ENCODE peak calls at places on chromosomes 3 and 15, in seven cellular contexts. One of them, this sample, is unnamed.
A peak's percentile ranks its signal among the peaks of the same experiment; 100 is the strongest.

GRCh38 chr15:51203797-51204196 is 109.1 kb upstream of the TNFAIP8L3 start:
- DNase-seq in testis: no peak
- DNase-seq in hippocampal formation: no peak
- DNase-seq in HTR-8/SVneo: no peak
- DNase-seq in CD4-positive, alpha-beta T cell: no peak
- DNase-seq in A549: no peak
- DNase-seq in M059J: no peak
- DNase-seq in this sample: no peak

GRCh38 chr15:88989578-88989977 is 76.4 kb upstream of the MFGE8 start:
- DNase-seq in testis: no peak
- DNase-seq in hippocampal formation: no peak
- DNase-seq in M059J: peak; percentile 82
- DNase-seq in CD4-positive, alpha-beta T cell: no peak
- DNase-seq in HTR-8/SVneo: no peak
- DNase-seq in A549: no peak
- DNase-seq in this sample: no peak

GRCh38 chr3:43765417-43766030 is 74.8 kb downstream of the ABHD5 start:
- DNase-seq in hippocampal formation: no peak
- DNase-seq in M059J: peak; percentile 34
- DNase-seq in HTR-8/SVneo: no peak
- DNase-seq in A549: no peak
- DNase-seq in testis: no peak
- DNase-seq in CD4-positive, alpha-beta T cell: no peak
- DNase-seq in this sample: no peak

GRCh38 chr15:79540551-79540950 is 108.4 kb downstream of the MINAR1 start:
- DNase-seq in A549: no peak
- DNase-seq in M059J: no peak
- DNase-seq in testis: no peak
- DNase-seq in CD4-positive, alpha-beta T cell: no peak
- DNase-seq in HTR-8/SVneo: no peak
- DNase-seq in hippocampal formation: no peak
- DNase-seq in this sample: no peak

GRCh38 chr3:43866529-43867353 is 176.0 kb downstream of the ABHD5 start:
- DNase-seq in CD4-positive, alpha-beta T cell: no peak
- DNase-seq in hippocampal formation: no peak
- DNase-seq in M059J: peak; percentile 94
- DNase-seq in testis: no peak
- DNase-seq in HTR-8/SVneo: peak; percentile 18
- DNase-seq in A549: peak; percentile 91
- DNase-seq in this sample: no peak

GRCh38 chr15:41513282-41514227 is at the start of gene LTK:
- DNase-seq in A549: no peak
- DNase-seq in M059J: no peak
- DNase-seq in CD4-positive, alpha-beta T cell: no peak
- DNase-seq in HTR-8/SVneo: no peak
- DNase-seq in testis: peak; percentile 47
- DNase-seq in hippocampal formation: no peak
- DNase-seq in this sample: peak; percentile 91

GRCh38 chr15:26087395-26087794 is 224.3 kb upstream of the ATP10A start:
- DNase-seq in A549: no peak
- DNase-seq in testis: no peak
- DNase-seq in M059J: peak; percentile 73
- DNase-seq in HTR-8/SVneo: no peak
- DNase-seq in CD4-positive, alpha-beta T cell: no peak
- DNase-seq in hippocampal formation: no peak
- DNase-seq in this sample: peak; percentile 11

GRCh38 chr3:31758342-31758741 is 222.7 kb downstream of the OSBPL10 start:
- DNase-seq in M059J: no peak
- DNase-seq in CD4-positive, alpha-beta T cell: no peak
- DNase-seq in hippocampal formation: no peak
- DNase-seq in testis: no peak
- DNase-seq in HTR-8/SVneo: no peak
- DNase-seq in A549: no peak
- DNase-seq in this sample: no peak

GRCh38 chr3:171044828-171045793 is 18.6 kb upstream of the SLC2A2 start:
- DNase-seq in hippocampal formation: no peak
- DNase-seq in HTR-8/SVneo: no peak
- DNase-seq in testis: no peak
- DNase-seq in CD4-positive, alpha-beta T cell: no peak
- DNase-seq in A549: peak; percentile 5
- DNase-seq in M059J: peak; percentile 52
- DNase-seq in this sample: no peak

GRCh38 chr3:132854856-132855535 is 132.8 kb upstream of the NPHP3 start:
- DNase-seq in M059J: no peak
- DNase-seq in testis: no peak
- DNase-seq in HTR-8/SVneo: no peak
- DNase-seq in CD4-positive, alpha-beta T cell: no peak
- DNase-seq in hippocampal formation: no peak
- DNase-seq in A549: no peak
- DNase-seq in this sample: no peak

GRCh38 chr3:101892648-101893047 is 43.3 kb downstream of the NFKBIZ start:
- DNase-seq in testis: no peak
- DNase-seq in M059J: no peak
- DNase-seq in hippocampal formation: no peak
- DNase-seq in HTR-8/SVneo: no peak
- DNase-seq in A549: no peak
- DNase-seq in CD4-positive, alpha-beta T cell: no peak
- DNase-seq in this sample: no peak

GRCh38 chr3:30098656-30099454 is 507.5 kb upstream of the TGFBR2 start:
- DNase-seq in CD4-positive, alpha-beta T cell: no peak
- DNase-seq in testis: no peak
- DNase-seq in hippocampal formation: no peak
- DNase-seq in HTR-8/SVneo: peak; percentile 3
- DNase-seq in A549: no peak
- DNase-seq in M059J: peak; percentile 37
- DNase-seq in this sample: no peak

GRCh38 chr3:127801914-127802313 is 20.4 kb downstream of the MGLL start:
- DNase-seq in M059J: no peak
- DNase-seq in CD4-positive, alpha-beta T cell: no peak
- DNase-seq in A549: no peak
- DNase-seq in hippocampal formation: no peak
- DNase-seq in HTR-8/SVneo: no peak
- DNase-seq in testis: no peak
- DNase-seq in this sample: no peak

GRCh38 chr15:65374831-65375401 is 2.9 kb downstream of the IGDCC3 start:
- DNase-seq in hippocampal formation: no peak
- DNase-seq in testis: no peak
- DNase-seq in CD4-positive, alpha-beta T cell: no peak
- DNase-seq in M059J: no peak
- DNase-seq in A549: no peak
- DNase-seq in HTR-8/SVneo: no peak
- DNase-seq in this sample: peak; percentile 70

GRCh38 chr3:51869304-51869703 is 6.1 kb downstream of the IQCF5 start:
- DNase-seq in M059J: no peak
- DNase-seq in HTR-8/SVneo: no peak
- DNase-seq in testis: no peak
- DNase-seq in hippocampal formation: no peak
- DNase-seq in A549: no peak
- DNase-seq in CD4-positive, alpha-beta T cell: no peak
- DNase-seq in this sample: no peak

GRCh38 chr3:36114353-36114752 is 266.0 kb upstream of the STAC start:
- DNase-seq in CD4-positive, alpha-beta T cell: no peak
- DNase-seq in hippocampal formation: no peak
- DNase-seq in A549: no peak
- DNase-seq in HTR-8/SVneo: no peak
- DNase-seq in testis: no peak
- DNase-seq in M059J: no peak
- DNase-seq in this sample: no peak

GRCh38 chr15:62644874-62645755 is 397.4 kb upstream of the TPM1 start:
- DNase-seq in HTR-8/SVneo: no peak
- DNase-seq in testis: no peak
- DNase-seq in hippocampal formation: no peak
- DNase-seq in M059J: no peak
- DNase-seq in CD4-positive, alpha-beta T cell: no peak
- DNase-seq in A549: no peak
- DNase-seq in this sample: peak; percentile 78

GRCh38 chr15:70200003-70200410 is 102.3 kb upstream of the TLE3 start:
- DNase-seq in hippocampal formation: no peak
- DNase-seq in M059J: no peak
- DNase-seq in testis: no peak
- DNase-seq in CD4-positive, alpha-beta T cell: no peak
- DNase-seq in A549: no peak
- DNase-seq in HTR-8/SVneo: no peak
- DNase-seq in this sample: no peak

GRCh38 chr3:191076903-191077552 is 122.0 kb upstream of the OSTN start:
- DNase-seq in HTR-8/SVneo: no peak
- DNase-seq in CD4-positive, alpha-beta T cell: no peak
- DNase-seq in hippocampal formation: no peak
- DNase-seq in A549: no peak
- DNase-seq in M059J: no peak
- DNase-seq in testis: no peak
- DNase-seq in this sample: no peak

GRCh38 chr3:106425021-106425420 is 556.2 kb upstream of the CBLB start:
- DNase-seq in testis: no peak
- DNase-seq in hippocampal formation: no peak
- DNase-seq in M059J: peak; percentile 84
- DNase-seq in HTR-8/SVneo: no peak
- DNase-seq in A549: no peak
- DNase-seq in CD4-positive, alpha-beta T cell: no peak
- DNase-seq in this sample: no peak

GRCh38 chr3:39124876-39125836 is 17.7 kb downstream of the TTC21A start:
- DNase-seq in M059J: peak; percentile 38
- DNase-seq in A549: no peak
- DNase-seq in hippocampal formation: no peak
- DNase-seq in CD4-positive, alpha-beta T cell: no peak
- DNase-seq in testis: no peak
- DNase-seq in HTR-8/SVneo: peak; percentile 30
- DNase-seq in this sample: peak; percentile 40

GRCh38 chr15:58639992-58640391 is 109.5 kb downstream of the ADAM10 start:
- DNase-seq in hippocampal formation: no peak
- DNase-seq in testis: no peak
- DNase-seq in CD4-positive, alpha-beta T cell: no peak
- DNase-seq in HTR-8/SVneo: no peak
- DNase-seq in A549: no peak
- DNase-seq in M059J: no peak
- DNase-seq in this sample: no peak

GRCh38 chr3:18080198-18080689 is 337.8 kb upstream of the TBC1D5 start:
- DNase-seq in hippocampal formation: no peak
- DNase-seq in testis: no peak
- DNase-seq in CD4-positive, alpha-beta T cell: no peak
- DNase-seq in HTR-8/SVneo: no peak
- DNase-seq in M059J: peak; percentile 39
- DNase-seq in A549: no peak
- DNase-seq in this sample: no peak

GRCh38 chr15:79474252-79474651 is 42.1 kb downstream of the MINAR1 start:
- DNase-seq in CD4-positive, alpha-beta T cell: no peak
- DNase-seq in hippocampal formation: no peak
- DNase-seq in testis: no peak
- DNase-seq in M059J: peak; percentile 7
- DNase-seq in A549: no peak
- DNase-seq in HTR-8/SVneo: no peak
- DNase-seq in this sample: no peak

GRCh38 chr3:134708671-134709070 is 57.8 kb upstream of the KY start:
- DNase-seq in HTR-8/SVneo: no peak
- DNase-seq in testis: no peak
- DNase-seq in A549: no peak
- DNase-seq in CD4-positive, alpha-beta T cell: no peak
- DNase-seq in M059J: peak; percentile 61
- DNase-seq in hippocampal formation: no peak
- DNase-seq in this sample: no peak

GRCh38 chr3:189685854-189686253 is 54.7 kb downstream of the TP63 start:
- DNase-seq in CD4-positive, alpha-beta T cell: no peak
- DNase-seq in HTR-8/SVneo: peak; percentile 9
- DNase-seq in testis: no peak
- DNase-seq in M059J: peak; percentile 90
- DNase-seq in hippocampal formation: no peak
- DNase-seq in A549: no peak
- DNase-seq in this sample: no peak

GRCh38 chr15:38069506-38069905 is 135.1 kb downstream of the TMCO5A start:
- DNase-seq in hippocampal formation: no peak
- DNase-seq in testis: peak; percentile 34
- DNase-seq in HTR-8/SVneo: peak; percentile 13
- DNase-seq in CD4-positive, alpha-beta T cell: no peak
- DNase-seq in A549: peak; percentile 25
- DNase-seq in M059J: peak; percentile 80
- DNase-seq in this sample: no peak

GRCh38 chr3:9649791-9650521 is 651 bp downstream of the MTMR14 start:
- DNase-seq in A549: peak; percentile 11
- DNase-seq in HTR-8/SVneo: no peak
- DNase-seq in CD4-positive, alpha-beta T cell: no peak
- DNase-seq in M059J: no peak
- DNase-seq in hippocampal formation: no peak
- DNase-seq in testis: no peak
- DNase-seq in this sample: no peak

GRCh38 chr3:120402257-120402656 is 48.5 kb downstream of the FSTL1 start:
- DNase-seq in HTR-8/SVneo: no peak
- DNase-seq in hippocampal formation: no peak
- DNase-seq in M059J: no peak
- DNase-seq in testis: no peak
- DNase-seq in CD4-positive, alpha-beta T cell: no peak
- DNase-seq in A549: no peak
- DNase-seq in this sample: no peak

GRCh38 chr3:66000506-66000905 is 38.2 kb downstream of the MAGI1 start:
- DNase-seq in A549: no peak
- DNase-seq in CD4-positive, alpha-beta T cell: no peak
- DNase-seq in hippocampal formation: no peak
- DNase-seq in HTR-8/SVneo: no peak
- DNase-seq in M059J: no peak
- DNase-seq in testis: no peak
- DNase-seq in this sample: no peak

GRCh38 chr15:57098896-57099295 is 180.5 kb downstream of the TCF12 start:
- DNase-seq in A549: no peak
- DNase-seq in M059J: no peak
- DNase-seq in testis: no peak
- DNase-seq in hippocampal formation: no peak
- DNase-seq in CD4-positive, alpha-beta T cell: no peak
- DNase-seq in HTR-8/SVneo: no peak
- DNase-seq in this sample: no peak

GRCh38 chr15:42411884-42412283 is 52.6 kb downstream of the CAPN3 start:
- DNase-seq in A549: no peak
- DNase-seq in HTR-8/SVneo: no peak
- DNase-seq in testis: no peak
- DNase-seq in M059J: no peak
- DNase-seq in CD4-positive, alpha-beta T cell: no peak
- DNase-seq in hippocampal formation: no peak
- DNase-seq in this sample: no peak

GRCh38 chr15:99486371-99487336 is 79.1 kb upstream of the MEF2A start:
- DNase-seq in HTR-8/SVneo: peak; percentile 71
- DNase-seq in A549: peak; percentile 79
- DNase-seq in testis: peak; percentile 73
- DNase-seq in M059J: peak; percentile 81
- DNase-seq in CD4-positive, alpha-beta T cell: no peak
- DNase-seq in hippocampal formation: no peak
- DNase-seq in this sample: peak; percentile 27

GRCh38 chr3:17329932-17330331 is 412.5 kb downstream of the TBC1D5 start:
- DNase-seq in testis: no peak
- DNase-seq in hippocampal formation: no peak
- DNase-seq in M059J: no peak
- DNase-seq in HTR-8/SVneo: no peak
- DNase-seq in CD4-positive, alpha-beta T cell: no peak
- DNase-seq in A549: no peak
- DNase-seq in this sample: no peak

GRCh38 chr3:149547954-149548728 is 73.6 kb downstream of the TM4SF4 start:
- DNase-seq in CD4-positive, alpha-beta T cell: no peak
- DNase-seq in M059J: peak; percentile 97
- DNase-seq in testis: peak; percentile 48
- DNase-seq in HTR-8/SVneo: no peak
- DNase-seq in hippocampal formation: no peak
- DNase-seq in A549: peak; percentile 87
- DNase-seq in this sample: no peak

GRCh38 chr3:13507791-13508339 is 27.8 kb downstream of the HDAC11 start:
- DNase-seq in CD4-positive, alpha-beta T cell: no peak
- DNase-seq in M059J: peak; percentile 93
- DNase-seq in hippocampal formation: no peak
- DNase-seq in testis: peak; percentile 51
- DNase-seq in A549: no peak
- DNase-seq in HTR-8/SVneo: peak; percentile 47
- DNase-seq in this sample: no peak